ENCODE peak calls at places on chromosome 11, in four cellular contexts. J is progenitor cell of endocrine pancreas, Y is pancreas, S is fibroblast of mammary gland. F is an unnamed sample.

GRCh38 chr11:28962492-28962891 is 854.3 kb downstream of the METTL15 start:
- DNase-seq in J (no peak), S (no peak), Y (no peak), F (no peak)

GRCh38 chr11:66705587-66706335 is 23.3 kb downstream of the SPTBN2 start:
- DNase-seq in J (no peak), Y (no peak), S (no peak), F (no peak)

GRCh38 chr11:96156379-96156722 is 186.6 kb downstream of the MAML2 start:
- DNase-seq in Y (no peak), J (no peak), S (no peak), F (no peak)

GRCh38 chr11:22467741-22468140 is 129.6 kb downstream of the SLC17A6 start:
- DNase-seq in Y (no peak), J (no peak), S (no peak), F (no peak)

GRCh38 chr11:73266644-73267015 is 5.5 kb upstream of the P2RY6 start:
- DNase-seq in S (no peak), J (no peak), Y (no peak), F (peak; percentile 0)

GRCh38 chr11:19597876-19598275 is 114.8 kb upstream of the NAV2 start:
- DNase-seq in J (no peak), S (no peak), Y (no peak), F (peak; percentile 14)

GRCh38 chr11:118106789-118107335 is 20.1 kb upstream of the SMIM35 start:
- DNase-seq in J (no peak), S (no peak), Y (no peak), F (no peak)

GRCh38 chr11:66211100-66211499 is 57.3 kb upstream of the RAB1B start:
- DNase-seq in J (no peak), Y (no peak), S (no peak), F (no peak)

GRCh38 chr11:121452609-121453150 is at the start of gene SORL1-AS1:
- DNase-seq in Y (no peak), J (no peak), S (no peak), F (no peak)

GRCh38 chr11:97909544-97910394 is 1111.0 kb upstream of the CNTN5 start:
- DNase-seq in Y (no peak), J (no peak), S (no peak), F (no peak)

GRCh38 chr11:75603791-75604736 is 42.0 kb downstream of the SERPINH1 start:
- DNase-seq in Y (no peak), J (no peak), S (peak; percentile 96), F (no peak)

GRCh38 chr11:119683783-119684182 is 45.2 kb downstream of the NECTIN1 start:
- DNase-seq in J (no peak), Y (peak; percentile 48), S (no peak), F (no peak)

GRCh38 chr11:17653606-17654005 is 65.8 kb upstream of the MYOD1 start:
- DNase-seq in S (no peak), J (no peak), Y (no peak), F (no peak)

GRCh38 chr11:63945482-63946163 is 6.8 kb downstream of the NAA40 start:
- DNase-seq in J (peak; percentile 36), Y (peak; percentile 79), S (peak; percentile 82), F (peak; percentile 61)

GRCh38 chr11:79259800-79260199 is 181.0 kb downstream of the TENM4 start:
- DNase-seq in J (no peak), S (no peak), Y (no peak), F (no peak)

GRCh38 chr11:122814401-122814800 is 23.9 kb upstream of the CRTAM start:
- DNase-seq in J (no peak), Y (no peak), S (no peak), F (no peak)

GRCh38 chr11:73507086-73507485 is 90.8 kb downstream of the FAM168A start:
- DNase-seq in J (no peak), S (peak; percentile 38), Y (no peak), F (no peak)

GRCh38 chr11:117212697-117213355 is 13.7 kb downstream of the TAGLN start:
- DNase-seq in S (no peak), J (no peak), Y (no peak), F (no peak)

GRCh38 chr11:31887180-31887579 is 76.1 kb upstream of the PAX6 start:
- DNase-seq in Y (no peak), S (peak; percentile 5), J (no peak), F (no peak)

GRCh38 chr11:68116892-68117435 is 4.2 kb downstream of the CHKA start:
- DNase-seq in S (no peak), J (no peak), Y (no peak), F (no peak)

GRCh38 chr11:68121067-68121899 is at the start of gene CHKA:
- DNase-seq in S (peak; percentile 74), Y (peak; percentile 96), J (peak; percentile 84), F (peak; percentile 96)

GRCh38 chr11:68117896-68118470 is 3.2 kb downstream of the CHKA start:
- DNase-seq in J (no peak), S (no peak), Y (no peak), F (no peak)

GRCh38 chr11:68120212-68121066 is 749 bp downstream of the CHKA start:
- DNase-seq in S (peak; percentile 31), Y (peak; percentile 79), J (peak; percentile 47), F (peak; percentile 74)

GRCh38 chr11:68118753-68119448 is 2.3 kb downstream of the CHKA start:
- DNase-seq in Y (no peak), S (no peak), J (no peak), F (no peak)
- TF ChIP-seq CTCF in Y (no peak), S (no peak), J (no peak), F (no peak)

GRCh38 chr11:71342116-71342515 is 89.7 kb upstream of the SHANK2 start:
- DNase-seq in J (no peak), S (peak; percentile 55), Y (no peak), F (no peak)

GRCh38 chr11:71341173-71341572 is 88.8 kb upstream of the SHANK2 start:
- DNase-seq in Y (no peak), J (no peak), S (no peak), F (no peak)

GRCh38 chr11:71341596-71341995 is 89.2 kb upstream of the SHANK2 start:
- DNase-seq in Y (no peak), J (no peak), S (no peak), F (no peak)

GRCh38 chr11:71343828-71344400 is 91.5 kb upstream of the SHANK2 start:
- DNase-seq in S (no peak), Y (no peak), J (no peak), F (no peak)

DNA sequence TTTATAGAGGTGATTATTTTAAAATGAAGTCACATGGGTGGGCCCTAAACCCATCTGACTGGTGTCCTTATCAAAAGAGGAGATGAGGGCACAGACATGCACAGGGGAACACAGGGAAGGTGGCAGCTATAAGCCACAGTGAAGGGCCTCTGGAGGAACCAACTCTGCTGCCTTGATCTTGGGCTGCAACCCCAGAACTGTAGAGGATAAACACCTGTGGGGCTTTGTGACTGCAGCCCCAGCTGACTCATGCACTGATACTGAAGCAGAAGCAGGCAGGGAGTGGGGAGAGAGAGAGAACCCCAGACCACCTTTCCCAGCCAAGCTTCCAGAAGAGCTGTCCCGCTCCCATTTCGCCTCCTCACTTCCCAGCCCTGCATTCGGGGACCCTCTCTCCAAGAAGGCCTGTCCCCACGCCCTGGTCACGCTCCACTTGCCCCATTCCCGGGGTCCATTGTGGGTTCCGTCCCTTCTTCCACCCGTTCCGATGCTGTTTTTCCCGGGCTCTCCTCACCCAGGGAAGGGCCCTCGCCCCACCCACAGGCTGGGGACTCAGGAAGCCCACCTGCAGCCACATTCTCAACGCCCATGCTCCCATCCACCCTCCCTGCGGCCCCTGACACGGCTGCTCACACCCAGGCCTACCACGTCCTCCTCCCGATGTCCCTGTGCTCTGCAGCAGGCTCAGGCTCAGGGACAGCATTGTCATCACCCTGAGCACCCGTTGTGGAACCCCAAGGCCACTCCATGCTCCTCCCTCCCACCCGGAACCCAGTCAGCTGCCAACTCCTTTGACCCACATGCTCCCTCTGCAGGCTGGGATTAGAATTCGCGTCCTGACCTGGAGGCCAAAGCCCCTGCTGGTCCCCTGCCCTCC is 90.8 kb upstream of the SHANK2 start:
- DNase-seq in Y (peak; percentile 79), S (peak; percentile 36), J (peak; percentile 54), F (peak; percentile 63)
- TF ChIP-seq CTCF in Y (peak; percentile 54), S (peak; percentile 67), J (peak; percentile 68), F (peak; percentile 46)

GRCh38 chr11:41431784-41432183 is 27.7 kb downstream of the LRRC4C start:
- DNase-seq in S (no peak), J (no peak), Y (no peak), F (peak; percentile 19)
- TF ChIP-seq CTCF in S (peak; percentile 10), J (peak; percentile 73), Y (no peak), F (peak; percentile 64)

GRCh38 chr11:34653031-34653430 is 32.1 kb downstream of the EHF start:
- DNase-seq in S (no peak), Y (no peak), J (no peak), F (no peak)

GRCh38 chr11:34651551-34651950 is 30.7 kb downstream of the EHF start:
- DNase-seq in Y (no peak), S (no peak), J (no peak), F (no peak)

GRCh38 chr11:34650528-34650927 is 29.6 kb downstream of the EHF start:
- DNase-seq in Y (no peak), S (peak; percentile 45), J (no peak), F (no peak)

GRCh38 chr11:34653851-34654490 is 33.1 kb downstream of the EHF start:
- DNase-seq in S (peak; percentile 95), J (no peak), Y (peak; percentile 70), F (no peak)

DNA sequence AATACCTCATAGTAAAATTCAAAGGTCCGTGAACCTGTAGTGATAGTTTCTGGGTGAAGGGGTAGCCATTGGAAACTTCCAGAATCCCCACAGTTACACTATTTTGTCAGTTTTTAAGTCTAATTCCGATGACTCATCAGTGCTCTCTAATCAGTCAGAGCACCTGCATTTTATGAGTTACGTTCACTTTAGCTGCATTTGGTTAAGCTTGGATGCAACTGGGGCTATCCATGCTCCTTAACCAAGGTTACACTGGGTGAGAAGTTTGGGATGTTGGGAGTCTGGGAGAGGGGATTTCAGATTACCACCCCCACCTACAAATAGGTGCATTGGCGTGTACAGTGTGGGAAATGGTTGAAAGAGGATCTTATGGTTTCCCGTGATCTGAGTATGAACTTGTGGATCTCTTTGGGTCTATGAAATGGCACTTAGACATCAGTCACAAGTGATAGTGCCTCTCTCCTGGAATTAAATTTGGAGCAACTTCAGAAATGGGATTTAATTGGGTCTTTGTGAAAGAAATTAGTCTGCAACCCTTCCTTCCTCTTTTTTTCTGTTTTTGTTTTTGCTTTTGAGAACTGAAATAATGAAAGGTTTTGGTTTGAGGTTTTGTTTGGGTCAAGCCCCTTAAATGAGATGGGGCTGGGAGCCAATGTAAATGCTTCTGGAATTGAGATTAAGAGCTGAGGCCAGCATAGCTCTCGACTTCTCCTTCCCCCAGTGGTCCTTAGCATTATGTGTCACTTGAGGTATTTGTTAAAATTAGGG is 31.5 kb downstream of the EHF start:
- DNase-seq in S (no peak), Y (no peak), J (no peak), F (no peak)
- TF ChIP-seq CTCF in S (no peak), Y (no peak), J (no peak), F (no peak)

GRCh38 chr11:34105079-34105956 is at the start of gene NAT10:
- DNase-seq in Y (peak; percentile 94), S (peak; percentile 99), J (peak; percentile 92), F (peak; percentile 96)
- TF ChIP-seq CTCF in Y (no peak), S (no peak), J (peak; percentile 26), F (no peak)

GRCh38 chr11:100687630-100688395 is 725 bp downstream of the ARHGAP42 start:
- DNase-seq in Y (peak; percentile 28), S (peak; percentile 87), J (peak; percentile 36), F (peak; percentile 60)

GRCh38 chr11:100684101-100685065 is 2.7 kb upstream of the ARHGAP42 start:
- DNase-seq in J (no peak), Y (no peak), S (peak; percentile 28), F (no peak)

GRCh38 chr11:100686476-100686875 is 612 bp upstream of the ARHGAP42 start:
- DNase-seq in Y (no peak), J (no peak), S (no peak), F (no peak)

GRCh38 chr11:100689141-100689540 is 2.1 kb downstream of the ARHGAP42 start:
- DNase-seq in S (no peak), J (no peak), Y (no peak), F (no peak)

GRCh38 chr11:100687032-100687629 is at the start of gene ARHGAP42:
- DNase-seq in Y (peak; percentile 54), S (peak; percentile 49), J (peak; percentile 57), F (peak; percentile 80)
- TF ChIP-seq CTCF in Y (no peak), S (no peak), J (no peak), F (no peak)